ENCODE peak calls at places on chromosomes 7 and 10, in seven cellular contexts. Q is bronchial epithelial cell, I is lower leg skin, F is GM12878, Z is sigmoid colon, X is AG09309, K is OCI-LY7. E is an unnamed sample.

GRCh38 chr7:144526912-144527610 is 123.6 kb upstream of the NOBOX start:
- DNase-seq in Q (no peak), I (no peak), F (no peak), Z (no peak), X (no peak), K (no peak), E (no peak)

GRCh38 chr7:90595801-90596683 is at the start of gene CDK14:
- DNase-seq in Q (no peak), I (peak), F (no peak), Z (peak), X (no peak), K (peak), E (peak)

GRCh38 chr7:158946771-158947170 is 90.4 kb downstream of the DYNC2I1 start:
- DNase-seq in Q (no peak), I (no peak), F (no peak), Z (no peak), X (no peak), K (no peak), E (no peak)

GRCh38 chr10:124028700-124029487 is 64.5 kb downstream of the CHST15 start:
- DNase-seq in Q (no peak), I (no peak), F (no peak), Z (no peak), X (no peak), K (no peak), E (no peak)

GRCh38 chr10:58618158-58618676 is 105.5 kb downstream of the BICC1 start:
- DNase-seq in Q (no peak), I (no peak), F (no peak), Z (no peak), X (no peak), K (no peak), E (no peak)

GRCh38 chr10:70232859-70233108 is 445 bp downstream of the PPA1 start:
- DNase-seq in Q (no peak), I (no peak), F (no peak), Z (no peak), X (no peak), K (no peak), E (no peak)

GRCh38 chr7:137681657-137682562 is 164.9 kb downstream of the DGKI start:
- DNase-seq in Q (peak), I (no peak), F (no peak), Z (no peak), X (peak), K (no peak), E (no peak)

GRCh38 chr7:22182139-22182538 is 174.8 kb downstream of the RAPGEF5 start:
- DNase-seq in Q (no peak), I (no peak), F (no peak), Z (no peak), X (no peak), K (no peak), E (no peak)

GRCh38 chr10:21021843-21022594 is 124.9 kb upstream of the NEBL start:
- DNase-seq in Q (peak), I (no peak), F (no peak), Z (no peak), X (no peak), K (peak), E (peak)

GRCh38 chr7:106952658-106953231 is 87.7 kb downstream of the PIK3CG start:
- DNase-seq in Q (peak), I (peak), F (no peak), Z (peak), X (no peak), K (no peak), E (no peak)

GRCh38 chr7:1254281-1255082 is 21.8 kb downstream of the UNCX start:
- DNase-seq in Q (no peak), I (no peak), F (no peak), Z (no peak), X (no peak), K (no peak), E (no peak)

GRCh38 chr10:107546986-107547385 is 382.5 kb upstream of the SORCS1 start:
- DNase-seq in Q (no peak), I (no peak), F (no peak), Z (no peak), X (no peak), K (no peak), E (no peak)

GRCh38 chr7:103690576-103690975 is 244.6 kb upstream of the SLC26A5 start:
- DNase-seq in Q (no peak), I (no peak), F (no peak), Z (no peak), X (no peak), K (no peak), E (no peak)

GRCh38 chr7:150900675-150901074 is 48.4 kb downstream of the AOC1 start:
- DNase-seq in Q (no peak), I (no peak), F (no peak), Z (no peak), X (no peak), K (no peak), E (no peak)

GRCh38 chr7:16347461-16348192 is 73.7 kb downstream of the CRPPA start:
- DNase-seq in Q (no peak), I (no peak), F (no peak), Z (no peak), X (no peak), K (no peak), E (no peak)

GRCh38 chr10:56142092-56142728 is 218.8 kb downstream of the ZWINT start:
- DNase-seq in Q (no peak), I (no peak), F (peak), Z (no peak), X (no peak), K (no peak), E (peak)

GRCh38 chr10:114412907-114413386 is 8.6 kb upstream of the AFAP1L2 start:
- DNase-seq in Q (peak), I (no peak), F (no peak), Z (peak), X (no peak), K (no peak), E (no peak)

GRCh38 chr10:13844651-13845050 is 257.9 kb downstream of the PRPF18 start:
- DNase-seq in Q (no peak), I (no peak), F (no peak), Z (no peak), X (no peak), K (no peak), E (no peak)

GRCh38 chr10:43344051-43344450 is 27.4 kb upstream of the FXYD4 start:
- DNase-seq in Q (no peak), I (no peak), F (no peak), Z (no peak), X (no peak), K (no peak), E (no peak)

GRCh38 chr7:29319719-29320521 is 125.3 kb downstream of the CHN2 start:
- DNase-seq in Q (no peak), I (peak), F (peak), Z (no peak), X (no peak), K (peak), E (peak)

GRCh38 chr7:67423058-67423457 is 426.4 kb downstream of the TYW1 start:
- DNase-seq in Q (no peak), I (no peak), F (no peak), Z (no peak), X (no peak), K (no peak), E (no peak)

GRCh38 chr10:77391605-77392235 is 245.9 kb downstream of the KCNMA1 start:
- DNase-seq in Q (peak), I (peak), F (no peak), Z (peak), X (peak), K (peak), E (peak)

GRCh38 chr7:124030964-124031363 is 1.9 kb downstream of the TMEM229A start:
- DNase-seq in Q (no peak), I (no peak), F (no peak), Z (no peak), X (no peak), K (no peak), E (no peak)
- H3K4me3 ChIP-seq in Q (no peak), I (no peak), F (no peak), Z (no peak), X (no peak), K (no peak), E (no peak)

DNA sequence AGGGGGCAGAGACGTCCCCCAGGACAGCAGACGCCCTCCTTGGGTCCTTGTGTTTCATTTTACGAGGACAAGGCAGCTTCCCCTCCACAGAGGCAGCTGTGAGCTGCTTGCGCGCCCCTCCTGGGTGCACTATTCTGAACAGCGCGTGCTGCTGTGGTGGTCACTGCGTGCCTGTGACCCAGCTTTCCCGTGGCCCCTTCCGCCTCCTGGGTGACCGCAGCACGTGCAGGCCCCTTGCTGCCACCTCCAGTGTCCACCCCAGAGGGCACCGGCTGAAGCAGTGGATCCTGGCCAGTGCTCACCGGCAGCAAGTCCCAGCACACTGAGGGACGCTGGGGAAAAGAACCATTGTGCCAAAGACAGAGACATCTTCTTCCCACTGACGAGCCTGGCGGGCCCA is 81.4 kb downstream of the TCERG1L start:
- DNase-seq in Q (no peak), I (no peak), F (no peak), Z (no peak), X (no peak), K (no peak), E (no peak)
- TF ChIP-seq CTCF in Q (no peak), I (no peak), F (no peak), Z (no peak), X (no peak), K (no peak), E (no peak)

GRCh38 chr10:101941871-101942270 is 98.3 kb upstream of the KCNIP2 start:
- DNase-seq in Q (peak), I (no peak), F (no peak), Z (no peak), X (no peak), K (no peak), E (no peak)

GRCh38 chr10:101940916-101941315 is 97.3 kb upstream of the KCNIP2 start:
- DNase-seq in Q (peak), I (no peak), F (no peak), Z (no peak), X (no peak), K (no peak), E (no peak)

GRCh38 chr10:101938316-101939272 is 95.0 kb upstream of the KCNIP2 start:
- DNase-seq in Q (peak), I (no peak), F (no peak), Z (no peak), X (peak), K (peak), E (no peak)

GRCh38 chr10:101939718-101940117 is 96.1 kb upstream of the KCNIP2 start:
- DNase-seq in Q (no peak), I (no peak), F (no peak), Z (no peak), X (no peak), K (no peak), E (no peak)

DNA sequence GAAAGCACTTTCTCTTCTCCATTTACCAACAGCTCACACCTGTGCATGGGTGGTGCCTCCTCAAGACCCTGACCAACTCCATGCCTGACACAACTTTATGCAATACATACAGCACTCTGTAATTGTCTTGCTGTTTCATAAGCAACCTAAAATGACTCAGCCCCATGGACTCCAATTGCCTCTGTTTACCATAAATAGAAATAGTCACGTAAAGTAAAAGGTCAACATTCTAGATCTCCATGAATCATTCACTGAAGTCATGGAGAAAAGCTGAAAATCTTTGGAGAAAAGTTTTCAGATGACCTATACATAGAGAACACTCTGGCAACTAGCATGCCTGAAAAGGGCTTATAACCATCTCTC is 95.7 kb upstream of the KCNIP2 start:
- DNase-seq in Q (peak), I (no peak), F (no peak), Z (no peak), X (peak), K (peak), E (peak)
- H3K4me3 ChIP-seq in Q (no peak), I (no peak), F (no peak), Z (no peak), X (no peak), K (no peak), E (no peak)

DNA sequence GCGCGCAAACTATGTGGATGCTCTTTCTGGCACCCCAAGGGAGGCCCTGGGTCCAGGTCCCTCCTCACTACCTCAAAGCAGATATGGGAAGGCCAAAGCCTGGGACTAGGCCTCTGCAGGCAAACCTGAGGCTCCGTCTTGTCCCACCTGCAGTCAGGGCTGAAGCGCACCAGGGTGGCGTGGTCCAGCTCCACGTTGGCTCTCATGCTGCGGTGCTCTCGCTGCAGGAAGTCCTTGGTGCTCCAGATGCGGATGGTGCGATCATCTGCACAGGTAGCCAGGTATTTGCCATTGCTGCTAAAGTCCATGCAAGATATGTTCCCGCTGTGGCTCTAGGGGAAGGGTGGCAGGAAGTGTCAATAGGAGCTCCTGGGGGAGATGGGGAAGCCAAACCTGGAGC is 4.6 kb downstream of the TBL2 start:
- DNase-seq in Q (no peak), I (no peak), F (no peak), Z (no peak), X (no peak), K (no peak), E (no peak)
- TF ChIP-seq CTCF in Q (no peak), I (no peak), F (no peak), Z (no peak), X (no peak), K (no peak), E (no peak)

GRCh38 chr10:17838080-17838634 is 29.0 kb downstream of the MRC1 start:
- DNase-seq in Q (no peak), I (no peak), F (no peak), Z (no peak), X (no peak), K (no peak), E (no peak)
- H3K4me3 ChIP-seq in Q (no peak), I (no peak), F (no peak), Z (no peak), X (no peak), K (no peak), E (no peak)

GRCh38 chr10:131280101-131280500 is 31.4 kb downstream of the TCERG1L start:
- DNase-seq in Q (no peak), I (no peak), F (no peak), Z (no peak), X (no peak), K (no peak), E (no peak)
- TF ChIP-seq CTCF in Q (no peak), I (no peak), F (no peak), Z (no peak), X (no peak), K (no peak), E (no peak)

DNA sequence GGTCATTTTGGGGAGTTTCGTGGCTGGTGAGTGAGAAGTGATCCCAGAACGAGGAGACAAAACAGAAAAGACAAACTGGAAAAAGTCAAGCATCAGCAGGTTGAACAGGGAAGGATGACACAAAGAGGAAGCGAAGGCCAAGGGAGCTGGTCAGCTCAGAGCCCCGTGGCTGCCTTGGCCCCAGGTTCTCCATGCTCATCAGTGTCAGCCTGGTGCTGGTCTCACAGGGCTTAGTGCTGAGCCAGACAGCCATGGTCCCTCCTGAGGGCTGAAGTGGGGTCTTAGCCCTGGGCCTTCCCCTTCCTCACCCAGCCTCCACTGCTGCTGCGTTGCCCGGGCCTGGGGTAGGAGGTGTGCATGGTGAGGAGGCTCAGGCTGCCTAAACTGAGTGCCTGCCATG is 183.6 kb downstream of the PFKFB3 start:
- DNase-seq in Q (no peak), I (no peak), F (no peak), Z (no peak), X (no peak), K (no peak), E (no peak)
- H3K4me3 ChIP-seq in Q (no peak), I (no peak), F (no peak), Z (no peak), X (no peak), K (no peak), E (no peak)

GRCh38 chr7:155819186-155819585 is 6.9 kb upstream of the SHH start:
- DNase-seq in Q (no peak), I (no peak), F (no peak), Z (no peak), X (no peak), K (no peak), E (no peak)

GRCh38 chr7:155816996-155817395 is 4.7 kb upstream of the SHH start:
- DNase-seq in Q (no peak), I (no peak), F (no peak), Z (no peak), X (no peak), K (no peak), E (no peak)

GRCh38 chr7:155818154-155818819 is 6.0 kb upstream of the SHH start:
- DNase-seq in Q (no peak), I (no peak), F (no peak), Z (no peak), X (no peak), K (no peak), E (no peak)

GRCh38 chr7:155820246-155820645 is 8.0 kb upstream of the SHH start:
- DNase-seq in Q (no peak), I (no peak), F (no peak), Z (no peak), X (no peak), K (no peak), E (no peak)

GRCh38 chr7:155818820-155819168 is 6.5 kb upstream of the SHH start:
- DNase-seq in Q (no peak), I (no peak), F (no peak), Z (no peak), X (no peak), K (no peak), E (no peak)
- TF ChIP-seq CTCF in Q (no peak), I (no peak), F (no peak), Z (no peak), X (no peak), K (no peak), E (no peak)

E was measured in GM12865.